ENCODE peak calls at places on chromosomes 1 and 21, in seven cellular contexts. Z is MV-4-11, P is mucosa of descending colon, Y is ELR, C is lower leg skin, D is B cell, V is fibroblast of pulmonary artery. B is an unnamed sample.

GRCh38 chr1:21818661-21819060 is 6.6 kb downstream of the LDLRAD2 start:
- DNase-seq in Y (peak; percentile 55), P (no peak), Z (peak; percentile 42), C (no peak), V (peak; percentile 41), D (no peak), B (no peak)

GRCh38 chr1:175209493-175209921 is 16.9 kb upstream of the KIAA0040 start:
- DNase-seq in C (no peak), P (no peak), Y (no peak), V (no peak), D (no peak), Z (no peak), B (no peak)

GRCh38 chr1:15578921-15579682 is 5.7 kb downstream of the AGMAT start:
- DNase-seq in Y (no peak), C (no peak), Z (peak; percentile 1), D (peak; percentile 49), P (peak; percentile 57), V (no peak), B (no peak)

GRCh38 chr21:18722193-18722592 is 318.6 kb upstream of the TMPRSS15 start:
- DNase-seq in V (no peak), C (no peak), Z (no peak), Y (no peak), D (no peak), P (no peak), B (no peak)

GRCh38 chr1:112298558-112298957 is 97.5 kb upstream of the CTTNBP2NL start:
- DNase-seq in D (no peak), C (no peak), Y (peak; percentile 72), V (peak; percentile 72), Z (peak; percentile 47), P (no peak), B (no peak)

GRCh38 chr1:226635456-226635941 is 86.9 kb downstream of the STUM start:
- DNase-seq in Z (no peak), D (peak; percentile 39), Y (no peak), V (no peak), C (peak; percentile 88), P (peak; percentile 47), B (no peak)

GRCh38 chr1:203677771-203678170 is 51.1 kb downstream of the ATP2B4 start:
- DNase-seq in V (no peak), Z (no peak), C (no peak), P (no peak), D (no peak), Y (no peak), B (no peak)

GRCh38 chr1:204628868-204629267 is 56.7 kb downstream of the LRRN2 start:
- DNase-seq in Z (no peak), D (no peak), P (no peak), Y (no peak), C (no peak), V (no peak), B (no peak)

GRCh38 chr1:172359531-172359991 is 60.9 kb upstream of the C1orf105 start:
- DNase-seq in Y (peak; percentile 34), C (no peak), P (no peak), D (no peak), Z (no peak), V (peak; percentile 69), B (no peak)